ENCODE peak calls at places on chromosomes 13 and 19, in six cellular contexts. J, Q, W, T, F and A are unnamed samples.

GRCh38 chr19:54164369-54165068 is 5.0 kb upstream of the LENG1 start:
- DNase-seq in J (peak), Q (peak), W (no peak), T (peak), F (no peak), A (peak)

GRCh38 chr13:76225815-76226489 is 589.8 kb downstream of the LMO7 start:
- DNase-seq in J (no peak), Q (no peak), W (no peak), T (peak), F (no peak), A (no peak)

GRCh38 chr19:8511573-8512101 is 2.3 kb downstream of the ZNF414 start:
- DNase-seq in J (no peak), Q (peak), W (no peak), T (no peak), F (no peak), A (no peak)

GRCh38 chr13:43397110-43397509 is 373.7 kb downstream of the DNAJC15 start:
- DNase-seq in J (no peak), Q (no peak), W (no peak), T (no peak), F (no peak), A (peak)

GRCh38 chr19:52590728-52591127 is 20.6 kb downstream of the ZNF701 start:
- DNase-seq in J (no peak), Q (no peak), W (no peak), T (peak), F (no peak), A (no peak)

GRCh38 chr19:18170714-18171255 is 2.8 kb upstream of the IFI30 start:
- DNase-seq in J (no peak), Q (no peak), W (no peak), T (no peak), F (peak), A (no peak)

GRCh38 chr19:42403586-42403985 is 13.5 kb upstream of the CNFN start:
- DNase-seq in J (no peak), Q (no peak), W (no peak), T (no peak), F (no peak), A (no peak)

GRCh38 chr19:33266971-33267484 is 35.3 kb downstream of the CEBPA start:
- DNase-seq in J (no peak), Q (no peak), W (no peak), T (no peak), F (no peak), A (no peak)

GRCh38 chr13:29993716-29994488 is 143.5 kb upstream of the UBL3 start:
- DNase-seq in J (peak), Q (no peak), W (no peak), T (no peak), F (no peak), A (peak)

GRCh38 chr13:26954981-26955380 is 194.4 kb upstream of the GPR12 start:
- DNase-seq in J (no peak), Q (no peak), W (no peak), T (no peak), F (no peak), A (no peak)

GRCh38 chr19:16441661-16442071 is 30.1 kb downstream of the EPS15L1 start:
- DNase-seq in J (peak), Q (no peak), W (no peak), T (peak), F (peak), A (peak)

GRCh38 chr13:110240943-110241342 is 66.0 kb downstream of the COL4A1 start:
- DNase-seq in J (no peak), Q (no peak), W (no peak), T (no peak), F (no peak), A (no peak)

GRCh38 chr19:40799558-40800338 is 757 bp downstream of the EGLN2 start:
- DNase-seq in J (no peak), Q (no peak), W (no peak), T (peak), F (peak), A (peak)

GRCh38 chr13:100870898-100871297 is 196.3 kb upstream of the TMTC4 start:
- DNase-seq in J (no peak), Q (no peak), W (no peak), T (no peak), F (peak), A (no peak)

GRCh38 chr19:56091066-56091490 is 30.0 kb downstream of the ZNF787 start:
- DNase-seq in J (peak), Q (no peak), W (no peak), T (no peak), F (no peak), A (peak)

GRCh38 chr19:31944286-31944685 is 401.1 kb upstream of the ZNF507 start:
- DNase-seq in J (no peak), Q (no peak), W (no peak), T (no peak), F (no peak), A (no peak)

GRCh38 chr19:31818740-31819228 is 469.5 kb upstream of the TSHZ3 start:
- DNase-seq in J (no peak), Q (no peak), W (no peak), T (no peak), F (no peak), A (no peak)

GRCh38 chr19:40806385-40807146 is 7.6 kb downstream of the EGLN2 start:
- DNase-seq in J (no peak), Q (peak), W (no peak), T (peak), F (peak), A (peak)

GRCh38 chr13:113559061-113559460 is 25.5 kb upstream of the TFDP1 start:
- DNase-seq in J (no peak), Q (no peak), W (no peak), T (no peak), F (no peak), A (no peak)

GRCh38 chr19:4367336-4367723 is 24.0 kb downstream of the MPND start:
- DNase-seq in J (no peak), Q (no peak), W (no peak), T (no peak), F (no peak), A (no peak)

GRCh38 chr19:4367781-4368127 is 24.4 kb downstream of the MPND start:
- DNase-seq in J (no peak), Q (no peak), W (no peak), T (no peak), F (no peak), A (no peak)

GRCh38 chr19:4366666-4367335 is 23.4 kb downstream of the MPND start:
- DNase-seq in J (no peak), Q (no peak), W (no peak), T (no peak), F (no peak), A (no peak)

GRCh38 chr19:4369109-4369887 is 25.9 kb downstream of the MPND start:
- DNase-seq in J (no peak), Q (no peak), W (peak), T (peak), F (no peak), A (peak)

GRCh38 chr19:4368128-4368820 is 24.9 kb downstream of the MPND start:
- DNase-seq in J (no peak), Q (no peak), W (no peak), T (no peak), F (no peak), A (no peak)
- H3K9ac ChIP-seq in J (no peak), Q (no peak), W (no peak), T (no peak), F (no peak), A (peak)

GRCh38 chr19:39506598-39506943 is 7.8 kb downstream of the DLL3 start:
- DNase-seq in J (no peak), Q (no peak), W (no peak), T (no peak), F (no peak), A (no peak)

GRCh38 chr19:39506944-39507714 is 7.8 kb upstream of the SELENOV start:
- DNase-seq in J (peak), Q (no peak), W (no peak), T (peak), F (peak), A (peak)

GRCh38 chr19:39508629-39509028 is 6.3 kb upstream of the SELENOV start:
- DNase-seq in J (no peak), Q (no peak), W (no peak), T (no peak), F (no peak), A (no peak)

GRCh38 chr19:39509233-39509632 is 5.7 kb upstream of the SELENOV start:
- DNase-seq in J (no peak), Q (no peak), W (no peak), T (no peak), F (no peak), A (no peak)

GRCh38 chr19:39507715-39508364 is 7.1 kb upstream of the SELENOV start:
- DNase-seq in J (no peak), Q (no peak), W (no peak), T (peak), F (no peak), A (no peak)
- H3K4me3 ChIP-seq in J (peak), Q (no peak), W (no peak), T (peak), F (peak), A (peak)

DNA sequence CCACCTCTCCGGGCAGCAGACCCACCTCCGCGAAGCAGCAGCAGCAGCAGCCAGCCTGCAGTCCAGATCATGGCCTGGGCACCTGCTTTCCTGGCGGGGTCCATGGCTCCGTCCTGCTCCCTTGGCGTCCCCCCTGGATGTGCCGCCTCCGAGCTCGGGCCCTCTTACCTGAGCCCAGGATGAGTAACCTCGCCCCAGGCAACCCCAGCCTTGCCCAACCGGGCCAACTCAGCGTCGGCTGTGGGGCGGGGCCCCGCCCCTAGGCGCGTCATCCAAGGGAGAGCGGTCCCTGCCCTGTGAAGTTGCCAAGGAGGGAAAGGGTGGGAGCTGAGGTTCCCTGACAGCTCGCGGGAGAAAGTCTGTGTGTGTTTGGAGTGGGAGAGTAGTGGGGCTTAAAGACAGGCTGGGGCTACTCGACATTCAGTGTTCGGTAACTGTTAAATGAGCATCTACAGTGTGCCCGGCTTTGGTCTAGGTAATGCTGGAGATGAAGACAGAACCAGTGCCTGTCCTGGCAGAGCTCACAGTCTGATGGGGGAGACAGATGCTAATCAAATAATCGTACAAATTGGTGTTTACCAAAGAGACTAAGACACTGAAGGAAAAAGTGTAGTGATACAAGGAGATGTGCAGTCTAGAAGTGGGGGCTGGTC is at the start of gene LYPD3:
- DNase-seq in J (peak), Q (peak), W (no peak), T (peak), F (no peak), A (peak)
- TF ChIP-seq EZH2phosphoT487 in J (no peak), Q (no peak), W (no peak), T (no peak), F (no peak), A (no peak)

GRCh38 chr19:10568444-10568825 is 344 bp downstream of the CDKN2D start:
- DNase-seq in J (peak), Q (no peak), W (peak), T (no peak), F (no peak), A (peak)
- H3K9ac ChIP-seq in J (peak), Q (peak), W (peak), T (no peak), F (peak), A (peak)

GRCh38 chr19:2984196-2984490 is 6.8 kb downstream of the TLE6 start:
- DNase-seq in J (no peak), Q (no peak), W (no peak), T (no peak), F (no peak), A (peak)

GRCh38 chr19:2989236-2989946 is 12.0 kb downstream of the TLE6 start:
- DNase-seq in J (no peak), Q (no peak), W (no peak), T (no peak), F (no peak), A (no peak)

GRCh38 chr19:2983351-2984195 is 6.2 kb downstream of the TLE6 start:
- DNase-seq in J (peak), Q (no peak), W (no peak), T (peak), F (peak), A (peak)

GRCh38 chr19:2988568-2988967 is 11.2 kb downstream of the TLE6 start:
- DNase-seq in J (no peak), Q (no peak), W (no peak), T (no peak), F (no peak), A (no peak)

GRCh38 chr19:2986951-2987491 is 9.7 kb downstream of the TLE6 start:
- DNase-seq in J (no peak), Q (no peak), W (no peak), T (peak), F (peak), A (no peak)
- H3K4me3 ChIP-seq in J (no peak), Q (no peak), W (no peak), T (peak), F (no peak), A (no peak)